ENCODE peak calls at places on chromosomes 12 and 14, in nine cellular contexts. W, R, M, C, P, T, N, D and J are unnamed samples.

GRCh38 chr14:50823763-50824636 is 7.0 kb downstream of the NIN start:
- DNase-seq in T (no peak), R (peak; percentile 95), C (no peak), N (no peak), D (no peak), P (no peak), M (no peak), W (no peak), J (no peak)

GRCh38 chr14:100671906-100672305 is 54.8 kb upstream of the DLK1 start:
- DNase-seq in T (no peak), R (no peak), C (no peak), P (no peak), N (no peak), D (no peak), W (no peak), M (no peak), J (no peak)

GRCh38 chr14:49586673-49587460 is 687 bp upstream of the RPS29 start:
- DNase-seq in C (no peak), R (peak; percentile 94), W (no peak), M (peak; percentile 59), D (no peak), T (peak; percentile 10), N (peak; percentile 52), P (peak; percentile 72), J (no peak)

GRCh38 chr12:130162267-130162666 is at the start of gene FZD10:
- DNase-seq in N (peak; percentile 51), P (no peak), M (peak; percentile 52), T (no peak), R (no peak), W (peak; percentile 22), D (no peak), C (peak; percentile 49), J (no peak)

GRCh38 chr14:55454264-55455151 is 14.1 kb upstream of the TBPL2 start:
- DNase-seq in C (peak; percentile 25), N (peak; percentile 77), M (no peak), D (no peak), T (no peak), P (peak; percentile 83), W (no peak), R (no peak), J (no peak)

GRCh38 chr12:18723752-18724151 is 14.1 kb downstream of the PLCZ1 start:
- DNase-seq in C (peak; percentile 46), T (no peak), D (no peak), W (no peak), P (peak; percentile 73), R (no peak), N (no peak), M (no peak), J (no peak)

GRCh38 chr12:1760566-1761382 is 59.6 kb upstream of the LRTM2 start:
- DNase-seq in W (no peak), T (no peak), N (no peak), D (no peak), M (no peak), C (peak; percentile 30), R (no peak), P (peak; percentile 68), J (no peak)

GRCh38 chr14:81562818-81563217 is 29.2 kb upstream of the SEL1L start:
- DNase-seq in C (no peak), N (no peak), P (no peak), D (no peak), R (no peak), M (no peak), W (no peak), T (no peak), J (no peak)

GRCh38 chr12:45974883-45975282 is 15.5 kb downstream of the SCAF11 start:
- DNase-seq in D (no peak), W (no peak), P (no peak), T (no peak), M (no peak), C (no peak), N (no peak), R (no peak), J (no peak)

GRCh38 chr12:45973526-45973925 is 16.8 kb downstream of the SCAF11 start:
- DNase-seq in C (no peak), P (no peak), M (no peak), R (no peak), D (no peak), T (no peak), N (no peak), W (no peak), J (no peak)

GRCh38 chr12:45978108-45978507 is 12.3 kb downstream of the SCAF11 start:
- DNase-seq in D (no peak), M (no peak), R (no peak), P (no peak), N (no peak), W (no peak), C (no peak), T (no peak), J (no peak)

GRCh38 chr12:45975506-45975905 is 14.9 kb downstream of the SCAF11 start:
- DNase-seq in N (no peak), P (no peak), C (no peak), R (no peak), T (no peak), D (no peak), M (peak; percentile 10), W (no peak), J (no peak)

DNA sequence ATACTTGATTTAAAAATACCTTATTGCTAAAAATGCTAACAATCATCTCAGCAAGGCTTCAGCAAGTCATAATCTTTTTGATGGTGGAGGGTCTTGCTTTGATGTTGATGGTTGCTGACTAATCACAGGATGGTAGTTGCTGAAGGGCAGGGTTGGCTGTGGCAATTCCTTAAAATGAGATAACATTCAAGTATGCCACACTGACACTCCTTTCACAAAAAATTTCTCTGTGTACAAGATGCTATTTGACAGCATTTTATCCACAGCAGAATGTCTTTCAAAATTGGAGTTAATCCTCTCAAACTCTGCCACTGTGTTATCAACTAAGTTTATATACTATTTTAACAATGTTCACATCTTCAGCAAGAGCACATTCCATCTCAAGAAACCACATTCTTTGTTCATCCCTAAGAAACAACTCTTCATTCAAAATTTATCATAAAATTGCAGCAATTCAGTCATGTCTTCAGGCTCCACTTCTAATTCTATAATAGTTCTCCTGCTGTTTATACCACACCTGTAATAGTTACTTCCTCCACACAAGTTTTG is 16.1 kb downstream of the SCAF11 start:
- DNase-seq in R (no peak), N (no peak), C (no peak), W (no peak), D (no peak), M (no peak), T (no peak), P (no peak), J (no peak)
- H3K9me3 ChIP-seq in R (no peaks in the 10 kb centered on the region), N (no peaks in the 10 kb centered on the region), C (no peaks in the 10 kb centered on the region), W (no peaks in the 10 kb centered on the region), D (no peaks in the 10 kb centered on the region), M (no peaks in the 10 kb centered on the region), T (no peaks in the 10 kb centered on the region), P (no peaks in the 10 kb centered on the region), J (no peaks in the 10 kb centered on the region)

DNA sequence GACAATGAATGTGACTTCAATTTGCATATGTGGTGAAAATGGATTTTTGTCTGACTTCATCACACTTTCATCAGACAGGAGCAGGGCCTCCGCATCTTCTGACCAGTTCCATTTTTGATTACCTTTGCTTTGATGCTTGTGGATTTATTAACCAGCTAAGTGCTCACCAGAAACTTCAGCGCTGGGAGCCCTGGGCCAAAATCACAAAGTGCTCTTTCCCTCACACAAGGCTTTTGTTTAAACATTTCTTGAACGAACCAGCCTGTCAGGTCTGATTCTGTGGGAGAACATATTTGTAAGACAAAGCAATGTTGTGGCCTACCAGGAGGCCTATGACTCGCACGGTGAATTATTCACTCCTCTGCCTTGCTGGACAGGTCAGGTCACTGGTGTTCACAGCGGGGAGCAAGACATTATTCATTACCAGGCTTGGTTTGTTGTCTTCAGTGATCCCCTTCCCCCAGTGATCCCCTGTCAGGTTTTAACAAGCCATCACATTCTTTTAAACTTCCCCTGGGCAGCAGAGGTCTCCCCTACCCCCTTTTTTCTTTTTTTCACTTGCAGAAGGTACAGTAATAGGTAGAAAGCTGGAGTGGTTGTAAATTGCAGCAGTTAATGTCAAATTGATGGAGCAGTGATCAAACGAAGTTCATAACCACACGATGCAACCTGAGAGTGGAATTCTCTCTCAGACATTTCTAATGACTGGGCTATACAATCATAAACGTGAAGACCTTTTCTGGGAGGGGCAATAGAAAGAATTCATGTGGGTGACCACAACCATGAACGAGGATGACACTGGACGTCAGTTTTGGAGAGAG is 167.5 kb upstream of the PRICKLE1 start:
- DNase-seq in W (no peak), R (no peak), M (peak; percentile 19), C (peak; percentile 89), T (no peak), N (no peak), D (no peak), P (peak; percentile 85), J (peak; percentile 95)
- H3K4me3 ChIP-seq in W (no peak overlapping the region), R (no peak overlapping the region), M (no peak overlapping the region), C (no peak overlapping the region), T (no peak overlapping the region), N (no peak overlapping the region), D (no peak overlapping the region), P (peak overlapping the region; percentile 32), J (no peak overlapping the region)

GRCh38 chr14:28406181-28406580 is 360.4 kb upstream of the FOXG1 start:
- DNase-seq in P (no peak), C (no peak), R (no peak), D (no peak), M (no peak), W (no peak), N (no peak), T (no peak), J (no peak)

GRCh38 chr14:28407931-28408330 is 358.7 kb upstream of the FOXG1 start:
- DNase-seq in T (no peak), W (no peak), P (no peak), N (no peak), D (no peak), M (no peak), C (no peak), R (no peak), J (no peak)

GRCh38 chr14:28412076-28412475 is 354.5 kb upstream of the FOXG1 start:
- DNase-seq in T (no peak), N (no peak), M (no peak), C (no peak), R (no peak), W (no peak), D (no peak), P (no peak), J (no peak)
- H3K9me3 ChIP-seq in T (no peaks in the 10 kb centered on the region), N (peaks cover 7% of the 10 kb centered on the region), M (no peaks in the 10 kb centered on the region), C (no peaks in the 10 kb centered on the region), R (peaks cover 40% of the 10 kb centered on the region), W (no peaks in the 10 kb centered on the region), D (no peaks in the 10 kb centered on the region), P (peaks cover 4% of the 10 kb centered on the region), J (no peaks in the 10 kb centered on the region)

GRCh38 chr12:57220770-57221168 is 4.2 kb downstream of the NXPH4 start:
- DNase-seq in C (no peak), W (no peak), P (no peak), N (no peak), M (no peak), T (no peak), D (no peak), R (no peak), J (no peak)

GRCh38 chr12:57221169-57221917 is 4.7 kb downstream of the NXPH4 start:
- DNase-seq in T (no peak), P (no peak), D (no peak), W (no peak), N (no peak), C (no peak), R (no peak), M (no peak), J (no peak)

GRCh38 chr12:57219205-57219992 is 2.8 kb downstream of the NXPH4 start:
- DNase-seq in W (no peak), R (no peak), P (no peak), M (no peak), C (no peak), T (no peak), D (no peak), N (no peak), J (no peak)

GRCh38 chr12:57218030-57218853 is 1.6 kb downstream of the NXPH4 start:
- DNase-seq in P (no peak), W (no peak), M (no peak), R (no peak), N (no peak), T (no peak), C (no peak), D (no peak), J (no peak)

GRCh38 chr12:57219993-57220728 is 3.6 kb downstream of the NXPH4 start:
- DNase-seq in W (no peak), T (no peak), D (no peak), R (no peak), C (no peak), P (no peak), N (no peak), M (no peak), J (no peak)
- H3K4me3 ChIP-seq in W (no peak overlapping the region), T (no peak overlapping the region), D (no peak overlapping the region), R (no peak overlapping the region), C (no peak overlapping the region), P (no peak overlapping the region), N (no peak overlapping the region), M (no peak overlapping the region), J (no peak overlapping the region)